ENCODE peak calls at places on chromosome 16, in five cellular contexts. V is SK-N-SH, Q is K562, I is HepG2, J is GM12878. E is an unnamed sample.

GRCh38 chr16:72637306-72637705 is 410.6 kb downstream of the ZFHX3 start:
- DNase-seq in V (no peak), Q (no peak), I (no peak), J (no peak), E (peak)

GRCh38 chr16:10754941-10755340 is 11.3 kb downstream of the NUBP1 start:
- DNase-seq in V (no peak), Q (no peak), I (no peak), J (no peak), E (peak)

GRCh38 chr16:25403852-25404251 is 146.2 kb upstream of the ZKSCAN2 start:
- DNase-seq in V (no peak), Q (no peak), I (no peak), J (no peak), E (no peak)

GRCh38 chr16:89409161-89409711 is 81.1 kb downstream of the ANKRD11 start:
- DNase-seq in V (no peak), Q (no peak), I (no peak), J (no peak), E (peak)

GRCh38 chr16:85608515-85608885 is 4.6 kb upstream of the GSE1 start:
- DNase-seq in V (no peak), Q (no peak), I (no peak), J (no peak), E (no peak)

GRCh38 chr16:57146735-57147134 is 39.1 kb downstream of the PSME3IP1 start:
- DNase-seq in V (peak), Q (peak), I (peak), J (no peak), E (no peak)

GRCh38 chr16:14375132-14375491 is 254.9 kb downstream of the PARN start:
- DNase-seq in V (no peak), Q (no peak), I (no peak), J (no peak), E (peak)

GRCh38 chr16:4315185-4316102 is at the start of gene GLIS2:
- DNase-seq in V (peak), Q (peak), I (no peak), J (no peak), E (peak)

GRCh38 chr16:11121909-11122692 is 133.9 kb downstream of the SOCS1 start:
- DNase-seq in V (peak), Q (no peak), I (no peak), J (no peak), E (no peak)

GRCh38 chr16:83681421-83681820 is 126.4 kb upstream of the HSBP1 start:
- DNase-seq in V (no peak), Q (no peak), I (no peak), J (no peak), E (no peak)

GRCh38 chr16:48499822-48500440 is 110.0 kb downstream of the N4BP1 start:
- DNase-seq in V (peak), Q (no peak), I (no peak), J (no peak), E (peak)

GRCh38 chr16:8845699-8846298 is 23.0 kb downstream of the CARHSP1 start:
- DNase-seq in V (peak), Q (no peak), I (no peak), J (no peak), E (no peak)

GRCh38 chr16:10578474-10579316 is 1.7 kb downstream of the EMP2 start:
- DNase-seq in V (no peak), Q (no peak), I (peak), J (no peak), E (no peak)

DNA sequence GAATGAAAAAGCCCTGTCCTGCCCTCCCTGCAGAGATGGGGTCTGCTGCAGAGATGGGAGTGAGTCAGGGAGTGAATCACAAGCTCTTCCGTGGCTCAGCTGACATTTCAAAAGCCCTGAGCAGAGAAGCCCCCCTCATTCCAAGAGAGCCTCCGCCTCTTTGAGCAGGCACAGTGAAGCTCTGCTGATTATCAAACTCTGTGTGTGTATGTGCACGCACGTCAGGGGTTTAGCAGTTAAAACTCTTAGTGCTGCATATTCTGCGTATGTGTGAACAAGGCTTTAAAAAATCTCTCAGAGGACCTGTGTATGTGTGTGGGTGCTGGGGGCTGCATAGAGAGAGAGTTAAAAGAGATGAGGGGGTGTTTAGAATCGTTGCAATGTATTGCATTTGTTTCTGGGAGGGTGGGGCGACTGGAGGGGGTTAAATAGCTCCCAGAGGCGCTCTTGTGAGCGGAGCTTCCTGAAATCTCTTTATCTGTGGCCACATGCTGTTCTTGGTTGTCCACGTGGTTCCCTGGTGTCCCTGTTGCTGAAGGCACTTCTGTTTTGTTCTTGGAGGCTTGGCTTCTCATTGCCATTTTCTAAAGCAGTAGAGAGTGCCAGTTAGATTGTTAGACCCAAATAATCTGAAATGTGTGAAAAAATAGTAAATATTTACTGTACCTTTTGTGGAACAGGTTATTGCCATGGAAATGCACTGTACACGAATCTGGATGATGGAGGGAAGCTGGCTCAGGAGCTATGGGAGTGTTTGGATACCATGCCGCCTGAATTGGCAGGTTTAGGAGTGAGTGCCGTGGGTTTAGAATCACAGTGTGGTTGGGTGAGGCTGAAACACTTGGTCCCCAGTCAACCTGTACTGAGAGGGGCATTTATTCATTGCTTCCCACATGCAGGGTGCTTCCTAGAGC is 116.6 kb downstream of the PRKCB start:
- DNase-seq in V (peak), Q (peak), I (no peak), J (no peak), E (peak)
- H2AFZ ChIP-seq in V (peak), Q (peak), I (no peak), J (no peak), E (no peak)

GRCh38 chr16:26742040-26742439 is 324.7 kb upstream of the C16orf82 start:
- DNase-seq in V (no peak), Q (no peak), I (no peak), J (no peak), E (no peak)
- TF ChIP-seq MXI1 in V (no peak), Q (no peak), I (no peak), J (no peak), E (no peak)

DNA sequence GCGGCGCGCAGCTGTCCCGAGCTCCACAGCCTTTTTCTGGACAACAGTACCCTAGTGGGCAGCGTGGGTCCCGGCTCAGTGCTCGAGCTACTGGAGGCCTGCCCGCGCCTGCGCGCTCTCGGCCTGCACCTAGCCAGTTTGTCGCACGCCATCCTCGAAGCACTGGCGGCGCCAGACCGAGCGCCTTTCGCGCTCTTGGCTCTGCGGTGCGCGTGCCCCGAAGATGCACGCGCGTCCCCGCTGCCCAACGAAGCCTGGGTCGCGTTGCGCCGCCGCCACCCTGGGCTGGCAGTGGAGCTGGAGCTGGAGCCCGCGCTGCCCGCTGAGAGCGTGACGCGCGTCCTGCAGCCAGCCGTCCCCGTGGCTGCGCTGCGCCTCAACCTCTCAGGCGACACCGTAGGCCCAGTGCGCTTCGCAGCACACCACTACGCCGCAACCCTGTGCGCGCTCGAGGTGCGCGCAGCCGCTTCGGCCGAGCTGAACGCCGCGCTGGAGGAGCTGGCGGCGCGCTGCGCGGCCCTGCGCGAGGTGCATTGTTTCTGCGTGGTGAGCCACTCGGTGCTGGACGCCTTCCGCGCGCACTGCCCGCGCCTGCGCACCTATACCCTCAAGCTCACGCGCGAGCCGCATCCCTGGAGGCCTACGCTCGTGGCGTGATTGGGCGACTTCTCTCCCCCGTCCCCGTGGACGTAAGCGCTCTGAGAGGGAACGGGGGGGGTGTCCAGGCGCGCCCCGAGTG is 1.2 kb upstream of the HSF4 start:
- DNase-seq in V (peak), Q (no peak), I (no peak), J (no peak), E (peak)
- H2AFZ ChIP-seq in V (no peak), Q (no peak), I (no peak), J (peak), E (peak)

GRCh38 chr16:68408428-68408827 is 39.9 kb downstream of the SMPD3 start:
- DNase-seq in V (no peak), Q (no peak), I (no peak), J (no peak), E (no peak)

GRCh38 chr16:68408967-68409366 is 39.3 kb downstream of the SMPD3 start:
- DNase-seq in V (no peak), Q (no peak), I (no peak), J (no peak), E (no peak)

GRCh38 chr16:68404736-68405345 is 43.5 kb downstream of the SMPD3 start:
- DNase-seq in V (no peak), Q (no peak), I (no peak), J (no peak), E (no peak)

GRCh38 chr16:68403704-68404103 is 44.6 kb downstream of the SMPD3 start:
- DNase-seq in V (no peak), Q (no peak), I (no peak), J (no peak), E (no peak)

GRCh38 chr16:68406458-68407041 is 41.8 kb downstream of the SMPD3 start:
- DNase-seq in V (peak), Q (no peak), I (no peak), J (no peak), E (peak)
- TF ChIP-seq MXI1 in V (peak), Q (no peak), I (no peak), J (no peak), E (no peak)

GRCh38 chr16:17512636-17513220 is 42.0 kb upstream of the XYLT1 start:
- DNase-seq in V (no peak), Q (no peak), I (no peak), J (no peak), E (peak)
- H2AFZ ChIP-seq in V (peak), Q (no peak), I (no peak), J (no peak), E (peak)